ENCODE peak calls at places on chromosome X, in four cellular contexts. One of them, this sample, is unnamed.

GRCh38 chrX:37000140-37000539 is 8.0 kb upstream of the FAM47C start:
- DNase-seq in HepG2: no peak
- DNase-seq in GM12878: no peak
- DNase-seq in K562: no peak
- DNase-seq in this sample: no peak

GRCh38 chrX:750812-751211 is 120.2 kb downstream of the SHOX start:
- DNase-seq in HepG2: no peak
- DNase-seq in GM12878: no peak
- DNase-seq in K562: no peak
- DNase-seq in this sample: no peak

GRCh38 chrX:104565791-104566687 is at the start of gene IL1RAPL2:
- DNase-seq in K562: peak; percentile 23
- DNase-seq in HepG2: peak; percentile 8
- DNase-seq in GM12878: no peak
- DNase-seq in this sample: peak; percentile 79

GRCh38 chrX:64850371-64851082 is 125.7 kb downstream of the ZC4H2 start:
- DNase-seq in K562: no peak
- DNase-seq in GM12878: no peak
- DNase-seq in HepG2: no peak
- DNase-seq in this sample: no peak

GRCh38 chrX:84044051-84044450 is 143.9 kb downstream of the RPS6KA6 start:
- DNase-seq in K562: no peak
- DNase-seq in GM12878: no peak
- DNase-seq in HepG2: no peak
- DNase-seq in this sample: no peak

GRCh38 chrX:17417411-17417810 is 42.4 kb downstream of the NHS start:
- DNase-seq in K562: no peak
- DNase-seq in GM12878: no peak
- DNase-seq in HepG2: no peak
- DNase-seq in this sample: no peak

GRCh38 chrX:147958316-147958715 is 22.8 kb upstream of the FMR1NB start:
- DNase-seq in HepG2: no peak
- DNase-seq in K562: no peak
- DNase-seq in GM12878: no peak
- DNase-seq in this sample: no peak

GRCh38 chrX:96372313-96373046 is 312.2 kb upstream of the DIAPH2 start:
- DNase-seq in HepG2: peak; percentile 27
- DNase-seq in GM12878: no peak
- DNase-seq in K562: no peak
- DNase-seq in this sample: no peak

GRCh38 chrX:154489182-154489581 is 1.2 kb downstream of the SLC10A3 start:
- DNase-seq in GM12878: no peak
- DNase-seq in HepG2: no peak
- DNase-seq in K562: no peak
- DNase-seq in this sample: no peak

GRCh38 chrX:154488336-154489075 is 1.9 kb downstream of the SLC10A3 start:
- DNase-seq in HepG2: no peak
- DNase-seq in K562: no peak
- DNase-seq in GM12878: no peak
- DNase-seq in this sample: no peak

GRCh38 chrX:154487518-154488290 is 1.3 kb upstream of the UBL4A start:
- DNase-seq in HepG2: no peak
- DNase-seq in K562: no peak
- DNase-seq in GM12878: no peak
- DNase-seq in this sample: no peak

GRCh38 chrX:154490414-154491083 is at the start of gene SLC10A3:
- DNase-seq in K562: peak; percentile 88
- DNase-seq in GM12878: peak; percentile 67
- DNase-seq in HepG2: peak; percentile 87
- DNase-seq in this sample: peak; percentile 91

DNA sequence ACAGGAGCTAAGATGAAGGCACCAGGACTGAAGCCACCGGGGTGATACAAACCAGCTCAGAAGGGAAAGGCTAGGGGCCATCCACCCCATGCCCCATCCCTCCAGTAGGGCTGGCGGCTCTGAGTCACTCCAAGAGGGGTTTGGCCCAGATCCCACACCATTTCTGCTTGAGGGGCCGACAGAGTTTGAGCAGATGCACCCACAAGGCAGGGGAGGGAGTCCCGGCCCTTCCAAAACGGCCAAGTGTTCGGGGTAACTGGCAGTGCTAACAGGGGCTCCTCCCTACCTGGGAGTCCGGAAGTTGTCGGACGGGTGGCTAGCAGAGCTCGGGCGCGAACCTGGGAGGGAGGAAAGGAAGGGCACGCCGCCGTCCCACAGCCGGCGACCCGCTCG is 412 bp downstream of the SLC10A3 start:
- DNase-seq in GM12878: no peak
- DNase-seq in K562: no peak
- DNase-seq in HepG2: no peak
- DNase-seq in this sample: no peak
- TF ChIP-seq TCF7 in GM12878: no peak
- TF ChIP-seq TCF7 in K562: no peak
- TF ChIP-seq TCF7 in HepG2: no peak
- TF ChIP-seq TCF7 in this sample: no peak

DNA sequence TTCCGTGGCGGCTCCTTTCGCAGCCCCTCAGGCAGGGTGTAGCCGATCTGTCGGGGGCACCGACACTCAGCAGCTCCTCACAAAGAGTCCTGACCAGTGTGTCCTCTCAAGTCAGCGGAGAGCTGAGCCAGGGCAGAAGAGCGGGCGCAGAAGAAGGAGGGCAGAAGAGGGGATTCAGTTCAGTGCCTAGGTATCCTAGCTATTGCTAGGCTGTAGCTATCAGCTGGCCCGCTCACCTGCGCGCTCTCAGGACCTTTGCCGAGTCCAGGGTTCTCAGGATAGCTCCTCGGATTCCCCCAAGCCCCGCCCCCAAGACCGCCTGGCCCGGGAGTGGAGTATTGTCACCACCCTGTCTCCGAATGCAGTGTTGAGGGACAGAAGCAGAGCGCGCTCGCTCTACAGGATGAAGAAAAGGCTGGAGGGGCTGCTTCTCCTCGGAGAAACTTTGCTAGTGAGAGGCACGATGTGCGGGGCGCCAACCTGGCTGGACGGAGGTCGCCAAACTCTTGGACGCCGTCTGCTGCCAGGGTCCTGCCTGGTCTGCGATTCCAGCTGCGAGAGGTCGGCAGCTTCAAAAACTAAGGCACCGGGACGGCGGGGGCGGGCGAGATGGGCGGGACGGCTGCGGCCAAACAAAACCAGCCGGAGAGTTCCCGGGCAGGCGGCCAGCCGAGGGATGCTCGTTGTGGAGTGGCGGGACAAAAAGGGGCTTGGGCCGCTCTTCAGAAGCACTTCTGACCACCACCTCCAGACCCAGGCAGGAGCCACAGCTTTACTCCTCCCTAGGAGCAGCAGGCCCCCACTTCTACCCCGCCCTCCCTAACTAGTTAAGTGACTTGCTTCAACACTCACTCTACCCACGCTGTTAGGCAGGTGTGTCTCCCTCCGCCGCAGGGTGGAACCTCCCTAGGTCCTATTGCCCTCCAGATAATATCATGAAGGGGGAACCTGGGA is at the start of gene XKRX:
- DNase-seq in GM12878: no peak
- DNase-seq in K562: peak; percentile 20
- DNase-seq in HepG2: no peak
- DNase-seq in this sample: peak; percentile 80
- TF ChIP-seq TCF7 in GM12878: no peak
- TF ChIP-seq TCF7 in K562: no peak
- TF ChIP-seq TCF7 in HepG2: no peak
- TF ChIP-seq TCF7 in this sample: no peak

GRCh38 chrX:109300415-109300814 is 181.5 kb downstream of the GUCY2F start:
- DNase-seq in GM12878: no peak
- DNase-seq in HepG2: no peak
- DNase-seq in K562: no peak
- DNase-seq in this sample: no peak
- TF ChIP-seq TCF7 in GM12878: no peak
- TF ChIP-seq TCF7 in HepG2: no peak
- TF ChIP-seq TCF7 in K562: no peak
- TF ChIP-seq TCF7 in this sample: no peak

GRCh38 chrX:26590849-26591248 is 374.9 kb downstream of the MAGEB5 start:
- DNase-seq in GM12878: no peak
- DNase-seq in HepG2: no peak
- DNase-seq in K562: no peak
- DNase-seq in this sample: no peak

GRCh38 chrX:26581086-26581485 is 365.1 kb downstream of the MAGEB5 start:
- DNase-seq in HepG2: no peak
- DNase-seq in K562: no peak
- DNase-seq in GM12878: no peak
- DNase-seq in this sample: no peak

DNA sequence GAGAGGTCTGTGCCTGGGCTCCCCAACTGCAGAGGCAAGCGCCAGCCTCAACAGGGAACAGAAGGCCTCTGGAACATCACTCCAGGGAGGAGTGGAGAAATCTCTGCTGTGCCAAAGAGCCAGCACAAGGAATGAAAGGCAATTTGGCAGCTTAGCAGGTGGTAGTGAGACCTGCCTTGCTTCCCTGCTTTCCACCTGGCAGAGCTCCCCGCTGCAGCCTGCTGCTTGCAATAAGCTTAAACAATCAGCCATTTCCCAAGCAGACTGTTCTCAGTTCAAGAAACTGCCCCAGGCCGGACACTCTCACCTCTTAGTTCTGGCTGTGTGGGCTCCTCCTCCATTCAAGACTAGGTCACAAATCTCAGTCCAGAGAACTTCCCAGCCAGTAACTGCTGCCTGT is 370.6 kb downstream of the MAGEB5 start:
- DNase-seq in HepG2: no peak
- DNase-seq in GM12878: no peak
- DNase-seq in K562: no peak
- DNase-seq in this sample: no peak
- TF ChIP-seq TCF7 in HepG2: no peak
- TF ChIP-seq TCF7 in GM12878: no peak
- TF ChIP-seq TCF7 in K562: no peak
- TF ChIP-seq TCF7 in this sample: no peak

GRCh38 chrX:137428251-137428661 is 137.7 kb upstream of the ZIC3 start:
- DNase-seq in GM12878: no peak
- DNase-seq in HepG2: no peak
- DNase-seq in K562: no peak
- DNase-seq in this sample: peak; percentile 26

GRCh38 chrX:137427813-137428212 is 138.1 kb upstream of the ZIC3 start:
- DNase-seq in HepG2: no peak
- DNase-seq in K562: no peak
- DNase-seq in GM12878: no peak
- DNase-seq in this sample: no peak

GRCh38 chrX:137430301-137430700 is 135.6 kb upstream of the ZIC3 start:
- DNase-seq in HepG2: no peak
- DNase-seq in K562: no peak
- DNase-seq in GM12878: no peak
- DNase-seq in this sample: no peak

GRCh38 chrX:137427061-137427778 is 138.7 kb upstream of the ZIC3 start:
- DNase-seq in K562: no peak
- DNase-seq in HepG2: no peak
- DNase-seq in GM12878: no peak
- DNase-seq in this sample: peak; percentile 35

GRCh38 chrX:137428777-137429564 is 137.0 kb upstream of the ZIC3 start:
- DNase-seq in K562: peak; percentile 12
- DNase-seq in GM12878: no peak
- DNase-seq in HepG2: no peak
- DNase-seq in this sample: peak; percentile 71
- TF ChIP-seq TCF7 in K562: no peak
- TF ChIP-seq TCF7 in GM12878: no peak
- TF ChIP-seq TCF7 in HepG2: no peak
- TF ChIP-seq TCF7 in this sample: no peak

GRCh38 chrX:53045002-53045401 is 3.6 kb upstream of the GPR173 start:
- DNase-seq in HepG2: no peak
- DNase-seq in GM12878: no peak
- DNase-seq in K562: no peak
- DNase-seq in this sample: no peak

GRCh38 chrX:53050841-53051240 is 2.3 kb downstream of the GPR173 start:
- DNase-seq in K562: no peak
- DNase-seq in HepG2: no peak
- DNase-seq in GM12878: no peak
- DNase-seq in this sample: no peak

GRCh38 chrX:53049127-53049517 is 533 bp downstream of the GPR173 start:
- DNase-seq in K562: no peak
- DNase-seq in HepG2: no peak
- DNase-seq in GM12878: no peak
- DNase-seq in this sample: no peak

GRCh38 chrX:53047228-53047627 is 1.4 kb upstream of the GPR173 start:
- DNase-seq in K562: no peak
- DNase-seq in HepG2: no peak
- DNase-seq in GM12878: no peak
- DNase-seq in this sample: no peak

DNA sequence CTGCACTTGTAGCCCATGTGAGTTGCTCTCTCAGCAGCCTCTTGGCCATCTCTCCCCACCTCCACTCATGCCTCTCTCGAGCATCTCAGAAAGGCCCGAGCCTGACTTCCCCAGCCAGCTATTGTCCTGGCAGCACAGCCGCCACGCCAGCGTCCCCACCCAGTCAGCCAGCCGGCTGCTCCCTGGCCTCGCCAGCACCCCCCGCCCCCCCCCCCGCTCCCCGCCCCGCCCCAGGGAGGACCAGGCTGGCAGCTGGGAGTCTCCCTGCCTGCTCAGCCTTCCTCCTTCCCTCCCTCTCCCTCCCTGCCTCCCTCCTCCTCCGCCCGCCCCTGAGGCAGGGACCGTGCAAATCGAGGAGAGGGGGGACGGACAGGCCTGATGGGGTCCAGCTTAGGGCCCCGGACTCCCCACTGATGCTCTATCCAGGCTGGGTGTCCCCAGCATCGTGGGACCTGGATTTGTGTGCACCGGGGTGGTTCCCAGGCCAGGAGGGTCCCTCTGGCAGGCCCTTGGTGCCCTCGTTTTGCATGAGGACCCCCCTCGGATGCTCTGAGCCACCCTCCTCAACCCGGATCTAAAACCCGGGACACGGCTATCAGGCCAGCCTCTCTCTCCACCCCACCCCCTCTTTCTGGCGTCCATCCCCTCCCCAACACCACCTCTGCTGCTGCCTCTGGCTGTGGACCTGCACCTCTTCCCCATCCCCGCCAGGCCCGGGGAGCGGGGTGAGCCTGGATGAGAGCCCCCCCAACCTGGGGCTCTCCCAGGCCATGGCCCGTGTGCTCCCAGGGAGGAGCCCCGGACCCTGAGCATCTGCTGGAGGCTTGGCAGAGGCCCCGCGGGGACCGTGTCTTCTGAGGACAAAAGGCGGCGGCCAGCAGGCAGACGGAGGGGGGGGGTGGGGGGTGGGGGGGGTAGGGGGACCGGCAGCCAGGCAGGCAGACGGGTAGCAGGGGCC is at the start of gene GPR173:
- DNase-seq in K562: no peak
- DNase-seq in HepG2: no peak
- DNase-seq in GM12878: no peak
- DNase-seq in this sample: peak; percentile 57
- TF ChIP-seq TCF7 in K562: no peak
- TF ChIP-seq TCF7 in HepG2: no peak
- TF ChIP-seq TCF7 in GM12878: no peak
- TF ChIP-seq TCF7 in this sample: no peak

DNA sequence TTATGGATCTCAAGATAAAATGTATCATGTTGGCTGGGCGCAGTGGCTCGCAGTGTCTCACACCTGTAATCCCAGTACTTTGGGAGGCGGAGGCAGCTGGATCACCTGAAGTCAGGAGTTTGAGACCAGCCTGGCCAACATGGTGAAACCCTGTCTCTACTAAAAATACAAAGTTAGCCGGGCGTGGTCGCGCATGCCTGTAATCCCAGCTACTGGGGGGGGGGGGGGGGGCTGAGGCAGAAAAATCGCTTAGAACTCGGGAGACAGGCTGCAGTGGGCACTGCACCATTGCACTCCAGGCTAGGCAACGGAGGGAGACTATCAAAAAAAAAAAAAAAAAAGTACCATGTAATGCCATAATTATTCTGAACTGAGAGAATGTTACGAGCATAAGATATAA is 2.1 kb downstream of the RBMX start:
- DNase-seq in HepG2: no peak
- DNase-seq in GM12878: no peak
- DNase-seq in K562: no peak
- DNase-seq in this sample: no peak
- TF ChIP-seq TCF7 in HepG2: no peak
- TF ChIP-seq TCF7 in GM12878: no peak
- TF ChIP-seq TCF7 in K562: no peak
- TF ChIP-seq TCF7 in this sample: no peak